ENCODE peak calls at places on chromosomes 16 and 17, in five cellular contexts. U is IMR-90, D is H1, R is neuronal stem cell, I is mesenchymal stem cell. P is an unnamed sample.
A peak's percentile ranks its signal among the peaks of the same experiment; 100 is the strongest.

GRCh38 chr17:77391668-77392375 is 251.1 kb downstream of the SEC14L1 start:
- DNase-seq in U (peak; percentile 99), D (peak; percentile 31), R (no peak), I (peak; percentile 99), P (peak; percentile 79)

GRCh38 chr16:89140981-89141883 is 30.3 kb upstream of the CDH15 start:
- DNase-seq in U (no peak), D (no peak), R (no peak), I (no peak), P (no peak)

GRCh38 chr16:86994651-86995171 is 322.5 kb downstream of the C16orf95 start:
- DNase-seq in U (peak; percentile 97), D (no peak), R (no peak), I (peak; percentile 94), P (no peak)

GRCh38 chr17:78341559-78342437 is 18.1 kb downstream of the SOCS3 start:
- DNase-seq in U (peak; percentile 74), D (no peak), R (peak; percentile 61), I (peak; percentile 89), P (peak; percentile 72)

GRCh38 chr16:23847938-23848337 is 12.2 kb downstream of the PRKCB start:
- DNase-seq in U (no peak), D (no peak), R (no peak), I (no peak), P (no peak)

GRCh38 chr17:29826045-29826692 is 103.9 kb downstream of the SSH2 start:
- DNase-seq in U (no peak), D (no peak), R (no peak), I (no peak), P (no peak)

GRCh38 chr17:78669975-78670518 is 92.9 kb upstream of the DNAH17 start:
- DNase-seq in U (no peak), D (no peak), R (no peak), I (no peak), P (no peak)

GRCh38 chr17:44536090-44536960 is 21.0 kb upstream of the FZD2 start:
- DNase-seq in U (no peak), D (no peak), R (no peak), I (peak; percentile 73), P (peak; percentile 46)

GRCh38 chr16:12215302-12216105 is 239.0 kb downstream of the SNX29 start:
- DNase-seq in U (no peak), D (peak; percentile 27), R (peak; percentile 24), I (no peak), P (peak; percentile 57)

GRCh38 chr16:76278976-76279375 is 1.8 kb downstream of the CNTNAP4 start:
- DNase-seq in U (no peak), D (no peak), R (no peak), I (peak; percentile 52), P (no peak)

GRCh38 chr16:23280483-23280967 is 21.6 kb upstream of the SCNN1B start:
- DNase-seq in U (no peak), D (no peak), R (no peak), I (no peak), P (no peak)

GRCh38 chr17:66982011-66982508 is 17.6 kb downstream of the CACNG4 start:
- DNase-seq in U (no peak), D (no peak), R (no peak), I (no peak), P (no peak)

GRCh38 chr17:39928868-39929651 is 1.5 kb downstream of the LRRC3C start:
- DNase-seq in U (peak; percentile 96), D (no peak), R (no peak), I (peak; percentile 98), P (no peak)

GRCh38 chr17:58344047-58344790 is 7.8 kb downstream of the SUPT4H1 start:
- DNase-seq in U (no peak), D (no peak), R (no peak), I (no peak), P (no peak)

GRCh38 chr17:64278614-64279013 is 15.6 kb upstream of the TEX2 start:
- DNase-seq in U (peak; percentile 71), D (no peak), R (no peak), I (peak; percentile 38), P (no peak)

DNA sequence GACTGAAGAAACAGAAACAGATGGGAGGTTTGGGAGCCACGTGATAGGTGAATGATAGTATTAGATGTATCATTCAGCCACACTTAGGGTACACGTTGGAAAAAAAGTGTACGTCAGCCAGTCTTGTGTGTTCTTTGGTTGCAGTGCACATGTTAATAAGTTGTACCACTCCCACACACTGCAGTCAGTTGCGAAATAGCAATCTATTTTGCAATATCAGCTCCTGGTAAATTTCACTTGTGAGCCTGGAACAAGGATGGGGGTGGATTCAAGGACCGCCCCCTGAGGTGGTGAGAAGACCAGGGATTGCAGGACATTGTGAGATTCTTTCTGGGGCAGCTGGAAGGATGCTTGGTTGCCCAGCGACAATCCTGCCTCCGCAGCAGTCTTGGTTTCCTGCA is 78.5 kb upstream of the ZFHX3 start:
- DNase-seq in U (peak; percentile 61), D (no peak), R (no peak), I (peak; percentile 76), P (no peak)
- H2AFZ ChIP-seq in U (peak overlapping the region; percentile 14), D (no peak overlapping the region), R (peak overlapping the region; percentile 35), I (no peak overlapping the region), P (no peak overlapping the region)

DNA sequence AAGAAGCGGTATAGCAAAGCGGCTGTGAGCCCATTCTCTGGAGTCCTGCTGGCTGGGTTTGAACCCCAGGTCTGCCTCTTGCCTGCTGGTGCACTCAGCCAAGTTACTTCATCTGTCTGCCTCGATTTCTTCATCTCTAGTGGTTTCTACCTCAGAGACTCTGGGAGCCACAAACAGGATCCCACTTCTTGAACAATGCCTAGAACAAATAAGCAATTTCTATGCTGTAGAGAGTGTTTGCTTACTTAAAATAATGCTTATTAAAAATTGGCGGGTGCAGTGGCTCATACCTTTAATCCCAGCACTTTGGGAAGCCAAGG is 75.5 kb downstream of the CMIP start:
- DNase-seq in U (no peak), D (no peak), R (no peak), I (no peak), P (no peak)
- H3K4ac ChIP-seq in U (no peak overlapping the region), D (no peak overlapping the region), R (no peak overlapping the region), I (no peak overlapping the region), P (no peak overlapping the region)

GRCh38 chr17:8314797-8315739 is 5.0 kb downstream of the ARHGEF15 start:
- DNase-seq in U (no peak), D (no peak), R (no peak), I (no peak), P (no peak)
- H2AFZ ChIP-seq in U (peak overlapping the region; percentile 71), D (peak overlapping the region; percentile 97), R (peak overlapping the region; percentile 83), I (no peak overlapping the region), P (no peak overlapping the region)

GRCh38 chr16:85921026-85921425 is 22.1 kb downstream of the IRF8 start:
- DNase-seq in U (no peak), D (no peak), R (no peak), I (no peak), P (no peak)
- H3K4ac ChIP-seq in U (no peak overlapping the region), D (no peak overlapping the region), R (no peak overlapping the region), I (peak overlapping the region; percentile 25), P (no peak overlapping the region)

GRCh38 chr17:68785565-68786486 is 169.4 kb downstream of the ABCA8 start:
- DNase-seq in U (no peak), D (no peak), R (no peak), I (no peak), P (no peak)
- H2AFZ ChIP-seq in U (no peak overlapping the region), D (no peak overlapping the region), R (no peak overlapping the region), I (no peak overlapping the region), P (no peak overlapping the region)